ENCODE peak calls at places on chromosomes 13 and 19, in five cellular contexts. One of them, this sample, is unnamed.

GRCh38 chr13:72652681-72653080 is 74.7 kb downstream of the MZT1 start:
- DNase-seq in BE2C: no peak
- DNase-seq in suprapubic skin: no peak
- DNase-seq in lower leg skin: no peak
- DNase-seq in left ventricle myocardium inferior: no peak
- DNase-seq in this sample: no peak

GRCh38 chr13:107339209-107339608 is 771.3 kb upstream of the ARGLU1 start:
- DNase-seq in left ventricle myocardium inferior: no peak
- DNase-seq in lower leg skin: no peak
- DNase-seq in suprapubic skin: no peak
- DNase-seq in BE2C: no peak
- DNase-seq in this sample: no peak

GRCh38 chr19:19948800-19949199 is 48.1 kb downstream of the ZNF93 start:
- DNase-seq in left ventricle myocardium inferior: no peak
- DNase-seq in BE2C: no peak
- DNase-seq in suprapubic skin: no peak
- DNase-seq in lower leg skin: no peak
- DNase-seq in this sample: no peak

GRCh38 chr19:12052057-12052570 is 647 bp downstream of the ZNF878 start:
- DNase-seq in left ventricle myocardium inferior: no peak
- DNase-seq in lower leg skin: peak
- DNase-seq in BE2C: no peak
- DNase-seq in suprapubic skin: no peak
- DNase-seq in this sample: no peak

GRCh38 chr13:80215368-80215767 is 125.6 kb downstream of the SPRY2 start:
- DNase-seq in left ventricle myocardium inferior: no peak
- DNase-seq in BE2C: no peak
- DNase-seq in suprapubic skin: no peak
- DNase-seq in lower leg skin: no peak
- DNase-seq in this sample: no peak

GRCh38 chr13:95641961-95642621 is 2.4 kb downstream of the DZIP1 start:
- DNase-seq in suprapubic skin: no peak
- DNase-seq in BE2C: peak
- DNase-seq in lower leg skin: no peak
- DNase-seq in left ventricle myocardium inferior: peak
- DNase-seq in this sample: peak

GRCh38 chr19:29673451-29674371 is 8.4 kb downstream of the PLEKHF1 start:
- DNase-seq in lower leg skin: peak
- DNase-seq in BE2C: no peak
- DNase-seq in suprapubic skin: no peak
- DNase-seq in left ventricle myocardium inferior: no peak
- DNase-seq in this sample: no peak

GRCh38 chr19:13366529-13367143 is 139.6 kb downstream of the CACNA1A start:
- DNase-seq in left ventricle myocardium inferior: no peak
- DNase-seq in lower leg skin: no peak
- DNase-seq in BE2C: no peak
- DNase-seq in suprapubic skin: no peak
- DNase-seq in this sample: peak

GRCh38 chr19:14670408-14670807 is 4.2 kb downstream of the ADGRE3 start:
- DNase-seq in left ventricle myocardium inferior: no peak
- DNase-seq in suprapubic skin: no peak
- DNase-seq in BE2C: no peak
- DNase-seq in lower leg skin: no peak
- DNase-seq in this sample: no peak

GRCh38 chr19:3801412-3802096 is 15.4 kb upstream of the MATK start:
- DNase-seq in lower leg skin: peak
- DNase-seq in left ventricle myocardium inferior: peak
- DNase-seq in suprapubic skin: no peak
- DNase-seq in BE2C: peak
- DNase-seq in this sample: peak
- TF ChIP-seq CTCF in lower leg skin: no peak
- TF ChIP-seq CTCF in left ventricle myocardium inferior: peak
- TF ChIP-seq CTCF in suprapubic skin: no peak
- TF ChIP-seq CTCF in BE2C: peak
- TF ChIP-seq CTCF in this sample: peak

GRCh38 chr13:44320611-44321010 is 53.0 kb upstream of the SERP2 start:
- DNase-seq in suprapubic skin: no peak
- DNase-seq in left ventricle myocardium inferior: no peak
- DNase-seq in lower leg skin: no peak
- DNase-seq in BE2C: no peak
- DNase-seq in this sample: no peak
- TF ChIP-seq CTCF in suprapubic skin: no peak
- TF ChIP-seq CTCF in left ventricle myocardium inferior: no peak
- TF ChIP-seq CTCF in lower leg skin: no peak
- TF ChIP-seq CTCF in BE2C: no peak
- TF ChIP-seq CTCF in this sample: no peak

DNA sequence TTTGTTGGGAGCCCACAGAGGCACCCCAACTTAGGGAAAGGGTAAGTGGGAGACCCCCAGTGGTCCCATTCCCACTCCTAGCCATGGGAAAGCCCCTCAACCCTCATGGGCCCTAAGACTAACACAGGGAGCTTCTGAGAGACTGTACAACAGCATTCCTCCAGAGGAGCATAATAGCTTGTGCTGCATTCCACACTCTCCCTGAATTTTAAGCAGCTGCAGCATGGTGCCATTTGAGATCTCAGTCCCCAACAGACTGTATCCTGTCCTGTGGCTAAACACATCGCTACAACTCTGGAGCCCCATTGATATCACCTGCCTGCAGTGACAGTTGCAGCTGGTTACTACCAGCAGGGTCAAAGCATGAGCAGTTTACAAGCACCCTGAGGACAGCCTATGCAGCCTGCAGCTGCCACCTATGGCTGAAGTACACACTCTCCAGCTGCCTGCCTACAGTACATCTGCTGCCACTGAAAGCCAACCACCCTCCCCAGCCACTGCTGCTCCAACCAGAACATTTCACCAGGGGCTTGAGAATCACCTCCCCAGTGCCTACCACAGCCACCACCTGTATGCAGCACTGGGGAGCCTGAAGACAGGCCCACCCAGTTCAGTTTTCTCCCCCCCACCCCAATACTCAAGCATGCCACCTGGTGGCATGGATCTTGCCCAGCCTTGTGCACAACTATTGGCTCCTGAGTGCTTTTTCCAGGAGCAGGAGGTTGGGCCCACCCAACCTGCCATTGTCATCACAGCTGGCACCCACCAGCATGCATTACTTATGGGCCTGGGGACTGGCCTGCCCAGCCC is 557.3 kb downstream of the GPC5 start:
- DNase-seq in suprapubic skin: no peak
- DNase-seq in left ventricle myocardium inferior: no peak
- DNase-seq in lower leg skin: no peak
- DNase-seq in BE2C: no peak
- DNase-seq in this sample: no peak
- TF ChIP-seq CTCF in suprapubic skin: no peak
- TF ChIP-seq CTCF in left ventricle myocardium inferior: no peak
- TF ChIP-seq CTCF in lower leg skin: no peak
- TF ChIP-seq CTCF in BE2C: no peak
- TF ChIP-seq CTCF in this sample: no peak

GRCh38 chr19:50835785-50836542 is 2.6 kb upstream of the KLK15 start:
- DNase-seq in suprapubic skin: no peak
- DNase-seq in lower leg skin: peak
- DNase-seq in left ventricle myocardium inferior: peak
- DNase-seq in BE2C: peak
- DNase-seq in this sample: peak
- TF ChIP-seq CTCF in suprapubic skin: no peak
- TF ChIP-seq CTCF in lower leg skin: no peak
- TF ChIP-seq CTCF in left ventricle myocardium inferior: no peak
- TF ChIP-seq CTCF in BE2C: no peak
- TF ChIP-seq CTCF in this sample: no peak

This sample was measured in glutamatergic neuron.